ENCODE peak calls at places on chromosomes 5 and 9, in seven cellular contexts. Q is GM12892; Z is fibroblast of the conjunctiva; F is stimulated activated CD4-positive, alpha-beta T cell treated with anti-CD3 and anti-CD28 coated beads, Interleukin-1b, Interleukin-23, amount 100 ng/mL, for 4 hours; E is hepatic stellate cell; L is stimulated activated CD8-positive, alpha-beta memory T cell treated with anti-CD3 and anti-CD28 coated beads, Interleukin-15, amount 100 ng/mL, for 1 hour; B is activated CD8-positive, alpha-beta memory T cell treated with anti-CD3 and anti-CD28 coated beads, Interleukin-2, amount 50 U/mL, for 4 hours. U is an unnamed sample.

GRCh38 chr5:67215592-67216471 is 19.2 kb upstream of the CD180 start:
- DNase-seq in Q (peak; percentile 62), Z (no peak), F (peak; percentile 23), E (no peak), L (peak; percentile 26), B (peak; percentile 42), U (peak; percentile 6)

GRCh38 chr5:137710086-137710485 is 25.8 kb downstream of the KLHL3 start:
- DNase-seq in Q (no peak), Z (no peak), F (no peak), E (peak; percentile 81), L (no peak), B (no peak), U (no peak)

GRCh38 chr9:97672403-97672802 is 24.7 kb downstream of the XPA start:
- DNase-seq in Q (no peak), Z (no peak), F (no peak), E (no peak), L (no peak), B (no peak), U (no peak)

GRCh38 chr5:14868771-14869170 is 2.8 kb downstream of the ANKH start:
- DNase-seq in Q (no peak), Z (no peak), F (no peak), E (no peak), L (no peak), B (no peak), U (no peak)

GRCh38 chr5:170293273-170293672 is 4.3 kb downstream of the LCP2 start:
- DNase-seq in Q (no peak), Z (no peak), F (no peak), E (no peak), L (no peak), B (no peak), U (peak; percentile 23)

GRCh38 chr5:76325876-76326491 is 77.1 kb upstream of the IQGAP2 start:
- DNase-seq in Q (no peak), Z (no peak), F (no peak), E (no peak), L (peak; percentile 23), B (no peak), U (no peak)

GRCh38 chr5:151320481-151320880 is 16.9 kb upstream of the SLC36A3 start:
- DNase-seq in Q (no peak), Z (no peak), F (no peak), E (no peak), L (no peak), B (no peak), U (no peak)

GRCh38 chr5:140671472-140672210 is 1.7 kb downstream of the DND1 start:
- DNase-seq in Q (no peak), Z (no peak), F (no peak), E (no peak), L (no peak), B (no peak), U (no peak)

GRCh38 chr9:129891519-129891918 is 56.3 kb downstream of the USP20 start:
- DNase-seq in Q (no peak), Z (no peak), F (no peak), E (no peak), L (no peak), B (no peak), U (no peak)

GRCh38 chr9:120330031-120330430 is 249.9 kb downstream of the CDK5RAP2 start:
- DNase-seq in Q (no peak), Z (no peak), F (no peak), E (no peak), L (no peak), B (no peak), U (no peak)

GRCh38 chr9:35733109-35733541 is 659 bp downstream of the CREB3 start:
- DNase-seq in Q (no peak), Z (no peak), F (no peak), E (peak; percentile 77), L (no peak), B (no peak), U (no peak)

GRCh38 chr9:92299116-92299515 is 5.6 kb upstream of the IARS1 start:
- DNase-seq in Q (no peak), Z (no peak), F (no peak), E (no peak), L (no peak), B (no peak), U (no peak)

GRCh38 chr5:139397921-139398320 is 3.0 kb upstream of the PROB1 start:
- DNase-seq in Q (no peak), Z (no peak), F (no peak), E (no peak), L (no peak), B (no peak), U (no peak)

GRCh38 chr9:127762111-127762676 is 16.3 kb downstream of the SH2D3C start:
- DNase-seq in Q (no peak), Z (no peak), F (no peak), E (no peak), L (no peak), B (no peak), U (no peak)

GRCh38 chr9:37624073-37624472 is 26.7 kb upstream of the FRMPD1 start:
- DNase-seq in Q (no peak), Z (no peak), F (no peak), E (no peak), L (no peak), B (no peak), U (no peak)

GRCh38 chr5:172179032-172179989 is 8.7 kb downstream of the STK10 start:
- DNase-seq in Q (peak; percentile 61), Z (no peak), F (no peak), E (peak; percentile 46), L (no peak), B (peak; percentile 33), U (no peak)

GRCh38 chr9:74304598-74304997 is 192.5 kb upstream of the RORB start:
- DNase-seq in Q (no peak), Z (no peak), F (no peak), E (no peak), L (no peak), B (no peak), U (no peak)

GRCh38 chr9:76996700-76997099 is 22.8 kb upstream of the FOXB2 start:
- DNase-seq in Q (no peak), Z (no peak), F (no peak), E (no peak), L (no peak), B (no peak), U (no peak)

GRCh38 chr9:13485068-13485596 is 205.6 kb upstream of the MPDZ start:
- DNase-seq in Q (no peak), Z (peak; percentile 73), F (no peak), E (no peak), L (no peak), B (no peak), U (no peak)

GRCh38 chr5:125376059-125376641 is 629.7 kb upstream of the ZNF608 start:
- DNase-seq in Q (no peak), Z (no peak), F (no peak), E (no peak), L (no peak), B (no peak), U (no peak)

GRCh38 chr9:98142182-98142924 is 23.3 kb upstream of the TRIM14 start:
- DNase-seq in Q (no peak), Z (no peak), F (no peak), E (no peak), L (no peak), B (no peak), U (no peak)

U was measured in activated CD4-positive, CD25-positive, alpha-beta regulatory T cell.